ENCODE peak calls at places on chromosomes 4 and X, in eight cellular contexts. N is spleen, H is stomach, S is endothelial cell of umbilical vein, G is HL-60, B is GM23338, T is breast epithelium, Z is sigmoid colon. Q is an unnamed sample.
A peak's percentile ranks its signal among the peaks of the same experiment; 100 is the strongest.

GRCh38 chr4:34664051-34664450 is 1580.3 kb downstream of the ARAP2 start:
- DNase-seq in N (no peak), H (no peak), S (no peak), G (no peak), B (no peak), T (no peak), Z (no peak), Q (no peak)

GRCh38 chr4:30094866-30095265 is 625.3 kb upstream of the PCDH7 start:
- DNase-seq in N (no peak), H (no peak), S (peak; percentile 19), G (no peak), B (no peak), T (no peak), Z (no peak), Q (no peak)

GRCh38 chr4:140254656-140255299 is 100.8 kb upstream of the MAML3 start:
- DNase-seq in N (no peak), H (no peak), S (peak; percentile 37), G (no peak), B (no peak), T (no peak), Z (no peak), Q (no peak)

GRCh38 chrX:153973127-153974002 is 811 bp downstream of the TMEM187 start:
- DNase-seq in N (peak; percentile 80), H (no peak), S (no peak), G (no peak), B (no peak), T (no peak), Z (no peak), Q (no peak)

GRCh38 chr4:174604198-174604597 is 81.9 kb upstream of the HPGD start:
- DNase-seq in N (no peak), H (no peak), S (no peak), G (peak; percentile 73), B (no peak), T (no peak), Z (no peak), Q (no peak)

GRCh38 chrX:11386001-11386523 is 92.8 kb downstream of the AMELX start:
- DNase-seq in N (no peak), H (no peak), S (no peak), G (no peak), B (no peak), T (no peak), Z (no peak), Q (no peak)

GRCh38 chr4:28225005-28225404 is 1364.4 kb downstream of the STIM2 start:
- DNase-seq in N (no peak), H (no peak), S (peak; percentile 57), G (no peak), B (peak; percentile 75), T (no peak), Z (no peak), Q (no peak)

GRCh38 chr4:163251204-163251603 is 81.2 kb downstream of the NPY1R start:
- DNase-seq in N (no peak), H (no peak), S (no peak), G (no peak), B (peak; percentile 60), T (no peak), Z (no peak), Q (no peak)

GRCh38 chr4:48490680-48491513 is 845 bp downstream of the ZAR1 start:
- DNase-seq in N (peak; percentile 76), H (no peak), S (no peak), G (peak; percentile 9), B (peak; percentile 73), T (no peak), Z (no peak), Q (no peak)
- H3K4me3 ChIP-seq in N (peak overlapping the region; percentile 43), H (peak overlapping the region; percentile 38), S (no peak overlapping the region), G (no peak overlapping the region), B (peak overlapping the region; percentile 71), T (peak overlapping the region; percentile 59), Z (no peak overlapping the region), Q (peak overlapping the region; percentile 49)

DNA sequence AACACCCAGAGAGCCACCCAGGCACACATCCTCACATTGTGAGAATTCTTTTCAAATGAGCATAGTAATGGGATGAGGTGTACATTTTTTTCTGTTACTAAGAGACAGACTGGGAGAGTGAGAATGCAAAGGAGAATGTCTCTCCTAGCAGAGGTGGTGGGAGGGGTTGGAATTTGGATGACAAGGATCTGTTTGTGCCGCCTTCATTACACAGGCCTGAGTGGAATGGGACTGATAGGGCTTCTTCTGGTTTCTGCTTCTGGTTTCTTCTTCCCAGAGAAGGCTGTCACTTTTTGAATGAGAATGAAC is 55.3 kb downstream of the C4orf51 start:
- DNase-seq in N (no peak), H (no peak), S (peak; percentile 39), G (no peak), B (peak; percentile 26), T (peak; percentile 76), Z (no peak), Q (no peak)
- H3K27ac ChIP-seq in N (no peak overlapping the region), H (peak overlapping the region; percentile 93), S (peak overlapping the region; percentile 94), G (no peak overlapping the region), B (no peak overlapping the region), T (peak overlapping the region; percentile 100), Z (peak overlapping the region; percentile 99), Q (peak overlapping the region; percentile 92)

GRCh38 chr4:83356899-83357661 is 22.4 kb upstream of the HPSE start:
- DNase-seq in N (no peak), H (no peak), S (peak; percentile 95), G (no peak), B (no peak), T (no peak), Z (no peak), Q (no peak)
- TF ChIP-seq POLR2AphosphoS5 in N (no peak), H (peak; percentile 37), S (no peak), G (no peak), B (no peak), T (no peak), Z (no peak), Q (no peak)

GRCh38 chr4:165331316-165331715 is 3.8 kb downstream of the MSMO1 start:
- DNase-seq in N (no peak), H (no peak), S (no peak), G (no peak), B (peak; percentile 51), T (no peak), Z (no peak), Q (no peak)

GRCh38 chr4:165330071-165330470 is 2.6 kb downstream of the MSMO1 start:
- DNase-seq in N (no peak), H (no peak), S (no peak), G (no peak), B (no peak), T (no peak), Z (no peak), Q (no peak)

GRCh38 chr4:165331823-165332222 is 4.4 kb downstream of the MSMO1 start:
- DNase-seq in N (no peak), H (no peak), S (no peak), G (no peak), B (peak; percentile 33), T (no peak), Z (no peak), Q (no peak)

GRCh38 chr4:165332502-165332901 is 5.0 kb downstream of the MSMO1 start:
- DNase-seq in N (no peak), H (no peak), S (no peak), G (no peak), B (no peak), T (no peak), Z (no peak), Q (no peak)

DNA sequence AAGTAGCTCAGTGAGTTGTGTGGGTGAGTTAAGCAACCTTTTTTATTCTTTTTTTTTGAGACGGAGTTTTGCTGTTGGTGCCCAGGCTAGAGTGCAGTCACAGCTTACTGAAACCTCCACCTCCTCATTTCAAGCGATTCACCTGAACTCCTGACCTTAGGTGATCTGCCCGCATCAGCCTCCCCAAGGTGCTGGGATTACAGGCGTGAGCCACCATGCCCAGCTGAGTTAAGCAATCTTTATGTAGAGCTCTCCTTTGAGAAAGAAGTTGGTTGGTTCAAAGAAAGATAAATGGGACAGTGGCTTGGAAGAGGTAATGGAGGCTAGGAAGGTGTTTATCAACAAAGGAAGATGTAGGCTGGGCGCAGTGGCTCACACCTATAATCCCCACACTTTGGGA is 3.2 kb downstream of the MSMO1 start:
- DNase-seq in N (no peak), H (no peak), S (no peak), G (no peak), B (no peak), T (no peak), Z (no peak), Q (no peak)
- H3K4me3 ChIP-seq in N (no peak overlapping the region), H (no peak overlapping the region), S (no peak overlapping the region), G (peak overlapping the region; percentile 19), B (peak overlapping the region; percentile 99), T (no peak overlapping the region), Z (no peak overlapping the region), Q (no peak overlapping the region)

DNA sequence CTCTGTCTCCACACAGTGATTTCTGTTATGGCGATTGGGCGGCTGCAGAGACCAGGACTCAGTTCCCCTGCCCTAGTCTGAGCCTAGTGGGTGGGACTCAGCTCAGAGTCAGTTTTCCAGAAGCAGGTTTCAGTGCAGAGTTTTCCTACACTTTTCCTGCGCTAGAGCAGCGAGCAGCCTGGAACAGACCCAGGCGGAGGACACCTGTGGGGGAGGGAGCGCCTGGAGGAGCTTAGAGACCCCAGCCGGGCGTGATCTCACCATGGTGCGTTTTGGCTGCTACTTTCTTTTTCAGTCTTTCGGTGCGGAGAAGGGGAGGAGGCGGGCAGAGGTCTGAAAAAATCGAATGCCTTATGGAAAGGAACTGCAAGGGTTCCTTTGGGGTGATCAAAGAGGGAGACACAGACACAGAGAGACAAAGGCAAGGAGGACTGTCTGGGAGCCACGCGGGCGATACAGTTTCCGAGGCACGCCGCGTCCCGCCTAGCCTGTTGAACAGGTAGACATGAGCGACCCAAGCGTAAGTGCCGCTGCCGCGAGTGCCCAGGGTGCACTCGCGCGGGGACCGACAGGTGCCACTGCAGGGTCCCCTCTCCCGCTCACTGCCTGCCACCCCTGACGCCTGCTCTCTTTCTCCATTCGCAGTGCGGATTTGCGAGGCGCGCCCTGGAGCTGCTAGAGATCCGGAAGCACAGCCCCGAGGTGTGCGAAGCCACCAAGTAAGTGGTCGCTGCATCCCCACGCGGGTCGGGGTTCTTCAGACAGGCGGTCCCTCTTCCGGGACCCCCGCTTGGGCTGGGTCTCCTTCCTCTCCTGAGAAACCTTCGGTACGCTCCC is at the start of gene GUCY1A1:
- DNase-seq in N (peak; percentile 81), H (peak; percentile 26), S (peak; percentile 61), G (no peak), B (peak; percentile 81), T (peak; percentile 27), Z (peak; percentile 82), Q (no peak)
- H3K27ac ChIP-seq in N (peak within 1 kb of the TSS; percentile 83), H (peak within 1 kb of the TSS; percentile 91), S (no peak within 1 kb of the TSS), G (no peak within 1 kb of the TSS), B (no peak within 1 kb of the TSS), T (peak within 1 kb of the TSS; percentile 95), Z (peak within 1 kb of the TSS; percentile 90), Q (peak within 1 kb of the TSS; percentile 94)

GRCh38 chr4:98659741-98660507 is 1.5 kb upstream of the TSPAN5 start:
- DNase-seq in N (no peak), H (no peak), S (peak; percentile 46), G (no peak), B (no peak), T (no peak), Z (no peak), Q (no peak)
- TF ChIP-seq POLR2AphosphoS5 in N (no peak), H (no peak), S (no peak), G (no peak), B (no peak), T (no peak), Z (no peak), Q (no peak)

GRCh38 chrX:46979340-46979739 is 67.1 kb downstream of the JADE3 start:
- DNase-seq in N (no peak), H (no peak), S (peak; percentile 76), G (no peak), B (no peak), T (no peak), Z (no peak), Q (no peak)
- H3K4me3 ChIP-seq in N (no peak overlapping the region), H (no peak overlapping the region), S (no peak overlapping the region), G (no peak overlapping the region), B (no peak overlapping the region), T (no peak overlapping the region), Z (no peak overlapping the region), Q (no peak overlapping the region)